ENCODE peak calls at places on chromosomes 3 and 15, in five cellular contexts. L, V, T, J and G are unnamed samples. For H3K9me3, the result is how much of the 10 kb centered on the place peaks cover.

GRCh38 chr3:167843483-167843882 is 108.0 kb downstream of the SERPINI1 start:
- DNase-seq in T (no peak), V (no peak), J (no peak), L (no peak), G (no peak)

GRCh38 chr15:60933914-60934885 is 294.9 kb downstream of the RORA start:
- DNase-seq in J (no peak), V (no peak), L (no peak), T (no peak), G (no peak)

GRCh38 chr3:186902154-186902553 is 28.2 kb upstream of the ST6GAL1 start:
- DNase-seq in T (no peak), V (no peak), J (no peak), L (no peak), G (no peak)

GRCh38 chr15:76756371-76756770 is 148.8 kb downstream of the SCAPER start:
- DNase-seq in V (no peak), L (no peak), T (no peak), J (no peak), G (no peak)

GRCh38 chr3:23993556-23994246 is 48.6 kb downstream of the NR1D2 start:
- DNase-seq in V (no peak), T (no peak), L (no peak), J (no peak), G (no peak)

GRCh38 chr3:10187295-10187876 is 22.7 kb downstream of the IRAK2 start:
- DNase-seq in L (no peak), T (no peak), V (no peak), J (no peak), G (no peak)

GRCh38 chr3:52250122-52250521 is 4.6 kb downstream of the PPM1M start:
- DNase-seq in T (no peak), J (no peak), L (no peak), V (no peak), G (no peak)

GRCh38 chr15:92929002-92929401 is 28.9 kb downstream of the CHD2 start:
- DNase-seq in V (no peak), L (no peak), T (no peak), J (no peak), G (no peak)

GRCh38 chr3:52087728-52088127 is 31.4 kb upstream of the DUSP7 start:
- DNase-seq in J (no peak), V (no peak), L (no peak), T (no peak), G (peak)

GRCh38 chr3:71066849-71067261 is 516.7 kb downstream of the FOXP1 start:
- DNase-seq in L (no peak), V (no peak), J (no peak), T (no peak), G (no peak)

GRCh38 chr15:80970018-80970657 is 19.5 kb downstream of the MESD start:
- DNase-seq in V (peak), T (peak), L (no peak), J (peak), G (no peak)

GRCh38 chr3:41881233-41881821 is 80.6 kb downstream of the ULK4 start:
- DNase-seq in V (no peak), T (peak), J (peak), L (no peak), G (no peak)

GRCh38 chr3:112010631-112011030 is 11.9 kb downstream of the TAGLN3 start:
- DNase-seq in T (no peak), L (no peak), V (no peak), J (no peak), G (no peak)

GRCh38 chr3:41299036-41299435 is 99.7 kb downstream of the CTNNB1 start:
- DNase-seq in T (no peak), V (no peak), L (no peak), J (no peak), G (no peak)

GRCh38 chr15:46151786-46152185 is 517.0 kb downstream of the SQOR start:
- DNase-seq in J (no peak), T (no peak), L (no peak), V (no peak), G (no peak)

GRCh38 chr3:152011812-152012735 is 138.6 kb downstream of the SUCNR1 start:
- DNase-seq in V (no peak), T (no peak), J (no peak), L (no peak), G (no peak)

GRCh38 chr3:17183951-17184550 is 299.3 kb downstream of the PLCL2 start:
- DNase-seq in L (no peak), J (no peak), V (peak), T (no peak), G (no peak)

GRCh38 chr3:52403271-52403841 is 41.5 kb downstream of the SEMA3G start:
- DNase-seq in J (no peak), T (no peak), L (no peak), V (no peak), G (peak)

GRCh38 chr3:194201953-194202666 is 66.2 kb downstream of the HES1 start:
- DNase-seq in V (no peak), T (no peak), L (no peak), J (no peak), G (no peak)

GRCh38 chr3:173009410-173009809 is 131.6 kb downstream of the SPATA16 start:
- DNase-seq in L (peak), J (no peak), T (no peak), V (no peak), G (no peak)

GRCh38 chr3:172591876-172592771 is 68.9 kb upstream of the TNFSF10 start:
- DNase-seq in J (no peak), V (no peak), T (no peak), L (no peak), G (no peak)

GRCh38 chr3:169138849-169139416 is 524.6 kb downstream of the MECOM start:
- DNase-seq in L (no peak), V (no peak), J (no peak), T (no peak), G (no peak)

GRCh38 chr3:158785972-158786371 is 15.9 kb upstream of the MFSD1 start:
- DNase-seq in J (no peak), V (no peak), T (no peak), L (no peak), G (no peak)

GRCh38 chr3:143295201-143296080 is 175.9 kb downstream of the CHST2 start:
- DNase-seq in J (no peak), L (no peak), T (no peak), V (no peak), G (no peak)

GRCh38 chr15:57640935-57641682 is 49.4 kb downstream of the MYZAP start:
- DNase-seq in V (no peak), T (no peak), J (no peak), L (no peak), G (no peak)

GRCh38 chr3:9970020-9970652 is 16.5 kb downstream of the EMC3 start:
- DNase-seq in V (no peak), T (no peak), L (no peak), J (no peak), G (no peak)

GRCh38 chr3:116020495-116020894 is 397.2 kb downstream of the GAP43 start:
- DNase-seq in V (no peak), L (no peak), J (no peak), T (no peak), G (no peak)

GRCh38 chr3:167684389-167684993 is 30.7 kb upstream of the WDR49 start:
- DNase-seq in V (peak), J (peak), L (no peak), T (peak), G (no peak)

GRCh38 chr3:25151497-25151896 is 276.6 kb upstream of the RARB start:
- DNase-seq in V (no peak), J (no peak), T (no peak), L (no peak), G (no peak)

DNA sequence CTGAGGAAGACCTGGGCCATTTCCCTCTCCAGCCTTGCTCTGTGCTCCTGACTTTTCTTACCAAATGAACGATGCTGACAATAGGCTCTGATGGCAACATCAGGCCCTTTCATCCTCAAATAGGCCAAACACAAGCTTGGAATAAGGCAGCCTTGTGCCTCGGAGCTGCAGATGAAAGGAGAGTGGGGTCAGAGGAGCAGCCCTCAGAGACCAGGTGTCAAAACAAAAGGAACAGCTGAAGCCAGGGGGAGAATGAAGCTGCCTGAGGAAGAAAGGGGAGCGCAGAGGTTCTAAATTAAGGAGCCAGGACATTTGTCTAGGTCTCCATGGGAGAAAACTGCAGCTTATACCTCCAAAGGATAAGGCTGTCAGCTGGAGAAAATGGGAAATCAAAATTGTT is 5.1 kb downstream of the BFSP2 start:
- DNase-seq in L (no peak), T (no peak), V (no peak), J (no peak), G (peak)
- H3K9me3 ChIP-seq in L (under half), T (under half), V (under half), J (under half), G (under half)

GRCh38 chr3:1552831-1553230 is 460.0 kb downstream of the CNTN6 start:
- DNase-seq in T (no peak), J (no peak), L (no peak), V (no peak), G (no peak)
- H3K9me3 ChIP-seq in T (under half), J (under half), L (under half), V (under half), G (under half)

GRCh38 chr15:95679847-95680582 is 650.5 kb upstream of the NR2F2 start:
- DNase-seq in L (no peak), J (no peak), T (no peak), V (no peak), G (no peak)
- H3K9me3 ChIP-seq in L (under half), J (under half), T (under half), V (under half), G (under half)

GRCh38 chr3:34957707-34958106 is 681.6 kb upstream of the ARPP21 start:
- DNase-seq in J (no peak), L (no peak), V (no peak), T (no peak), G (no peak)

GRCh38 chr3:34955684-34956083 is 683.6 kb upstream of the ARPP21 start:
- DNase-seq in V (no peak), T (no peak), L (no peak), J (no peak), G (no peak)

GRCh38 chr3:34956511-34956910 is 682.8 kb upstream of the ARPP21 start:
- DNase-seq in J (no peak), L (no peak), V (no peak), T (no peak), G (no peak)
- H3K9me3 ChIP-seq in J (under half), L (under half), V (under half), T (under half), G (under half)

GRCh38 chr15:97627634-97628033 is 332.9 kb upstream of the ARRDC4 start:
- DNase-seq in V (no peak), J (no peak), L (no peak), T (no peak), G (no peak)

GRCh38 chr15:97623091-97623661 is 337.3 kb upstream of the ARRDC4 start:
- DNase-seq in T (no peak), J (no peak), V (no peak), L (no peak), G (no peak)
- H3K9me3 ChIP-seq in T (under half), J (under half), V (under half), L (under half), G (under half)

DNA sequence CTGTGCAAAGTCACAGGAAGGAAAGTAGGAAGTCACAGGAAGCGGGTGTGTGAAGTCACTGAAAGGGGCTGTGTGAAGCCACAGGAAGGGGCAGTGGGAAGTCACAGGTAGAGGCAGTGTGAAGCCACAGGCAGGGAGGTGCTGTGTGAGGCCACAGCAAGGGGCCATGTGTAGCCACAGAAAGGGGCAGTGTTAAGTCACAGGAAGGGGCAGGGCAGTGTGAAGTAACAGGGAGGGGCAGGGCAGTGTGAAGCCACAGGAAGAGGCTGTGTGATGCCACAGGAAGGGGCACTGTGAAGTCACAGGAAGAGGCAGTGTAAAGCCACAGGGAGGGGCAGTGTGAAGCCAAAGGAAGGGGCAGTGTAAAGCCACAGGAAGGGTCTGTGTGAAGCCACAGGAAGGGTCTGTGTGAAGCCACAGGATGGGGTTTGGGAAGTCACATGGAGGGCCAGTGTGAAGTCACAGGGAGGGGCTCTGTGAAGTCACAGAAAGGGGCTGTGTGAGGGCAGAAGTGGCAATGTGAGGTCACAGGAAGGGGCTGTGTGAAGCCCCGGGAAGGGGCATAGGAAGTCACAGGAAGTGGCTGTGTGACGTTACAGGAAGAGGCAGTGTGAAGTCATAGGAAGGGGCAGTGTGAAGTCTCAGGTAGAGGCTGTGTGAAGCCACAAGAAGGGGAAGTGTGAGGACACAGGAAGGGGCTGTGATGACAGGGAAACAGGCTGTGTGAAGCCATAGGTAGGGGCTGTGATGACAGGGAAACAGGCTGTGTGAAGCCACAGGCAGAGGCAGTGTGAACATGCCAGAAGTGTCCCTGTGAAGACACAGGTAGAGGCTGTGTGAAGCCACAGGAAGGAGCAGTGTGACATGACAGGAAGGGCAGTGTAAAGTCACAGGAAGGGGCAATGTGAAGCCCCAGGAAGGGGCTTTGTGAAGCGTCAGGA is 36.7 kb downstream of the GASK1A start:
- DNase-seq in T (no peak), V (no peak), L (no peak), J (no peak), G (no peak)
- H3K9me3 ChIP-seq in T (under half), V (under half), L (under half), J (under half), G (under half)